ENCODE peak calls at places on chromosomes 3 and 15, in six cellular contexts. H, F, B, Q, C and M are unnamed samples.

GRCh38 chr3:112759681-112760080 is 87.0 kb downstream of the CD200R1L start:
- DNase-seq in H (no peak), F (no peak), B (no peak), Q (no peak), C (no peak), M (no peak)

GRCh38 chr3:71104090-71104489 is 479.4 kb downstream of the FOXP1 start:
- DNase-seq in H (no peak), F (no peak), B (no peak), Q (peak; percentile 71), C (no peak), M (no peak)

GRCh38 chr15:45449878-45450277 is 71.5 kb upstream of the GATM start:
- DNase-seq in H (no peak), F (peak; percentile 85), B (no peak), Q (no peak), C (no peak), M (no peak)

GRCh38 chr3:126287536-126288181 is 69.5 kb downstream of the KLF15 start:
- DNase-seq in H (peak; percentile 64), F (peak; percentile 41), B (peak; percentile 73), Q (peak; percentile 77), C (peak; percentile 62), M (peak; percentile 62)

GRCh38 chr3:19065027-19065426 is 83.3 kb upstream of the KCNH8 start:
- DNase-seq in H (no peak), F (no peak), B (no peak), Q (peak; percentile 13), C (no peak), M (no peak)

GRCh38 chr3:21393684-21394307 is 357.2 kb downstream of the ZNF385D start:
- DNase-seq in H (no peak), F (no peak), B (no peak), Q (no peak), C (no peak), M (no peak)

GRCh38 chr15:89776274-89777072 is at the start of gene MESP2:
- DNase-seq in H (peak; percentile 88), F (peak; percentile 66), B (peak; percentile 84), Q (peak; percentile 89), C (peak; percentile 84), M (peak; percentile 76)

GRCh38 chr15:27480141-27480530 is 509.2 kb downstream of the GABRG3 start:
- DNase-seq in H (no peak), F (no peak), B (no peak), Q (no peak), C (no peak), M (no peak)

GRCh38 chr15:98562361-98562791 is 86.0 kb upstream of the IGF1R start:
- DNase-seq in H (no peak), F (peak; percentile 70), B (no peak), Q (no peak), C (no peak), M (no peak)

GRCh38 chr3:159762981-159763465 is 225.6 kb upstream of the IL12A start:
- DNase-seq in H (peak; percentile 85), F (peak; percentile 37), B (peak; percentile 56), Q (peak; percentile 85), C (peak; percentile 89), M (peak; percentile 82)

GRCh38 chr15:40990789-40991188 is 37.5 kb downstream of the CHAC1 start:
- DNase-seq in H (no peak), F (no peak), B (no peak), Q (no peak), C (no peak), M (no peak)

GRCh38 chr3:71658131-71658530 is 67.1 kb downstream of the EIF4E3 start:
- DNase-seq in H (peak; percentile 80), F (peak; percentile 98), B (peak; percentile 63), Q (peak; percentile 69), C (peak; percentile 82), M (peak; percentile 74)

GRCh38 chr3:182357928-182358327 is 435.4 kb upstream of the ATP11B start:
- DNase-seq in H (no peak), F (no peak), B (no peak), Q (no peak), C (no peak), M (no peak)

GRCh38 chr15:77179541-77179998 is 108.7 kb upstream of the TSPAN3 start:
- DNase-seq in H (no peak), F (no peak), B (no peak), Q (peak; percentile 59), C (no peak), M (no peak)

GRCh38 chr3:103127737-103128136 is 692.9 kb downstream of the ZPLD1 start:
- DNase-seq in H (no peak), F (no peak), B (no peak), Q (no peak), C (no peak), M (no peak)

DNA sequence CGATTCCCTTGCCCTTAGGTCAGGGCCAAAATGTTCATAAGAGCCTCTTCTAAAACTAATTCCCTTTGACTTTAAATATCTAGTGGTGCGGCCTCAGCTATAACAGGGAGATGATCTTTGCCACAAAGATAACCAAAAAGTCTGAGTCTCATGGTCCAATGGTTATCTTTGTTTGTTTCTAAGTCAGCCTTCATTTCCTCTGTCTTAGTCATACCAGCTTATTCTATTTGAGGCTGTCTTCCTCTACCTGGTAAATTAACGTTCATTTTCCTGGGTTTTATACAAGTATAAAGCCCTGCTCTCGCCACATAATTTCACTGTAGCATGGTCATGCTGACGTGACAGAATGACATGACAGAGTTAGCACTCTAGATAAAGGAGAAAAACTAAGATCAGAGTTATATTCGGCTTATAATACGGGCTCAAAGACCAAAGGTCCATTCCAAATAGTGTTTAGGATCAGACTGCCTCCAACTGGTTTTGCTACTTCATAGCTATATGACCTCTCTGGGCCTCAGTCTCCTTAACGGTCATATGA is 18.4 kb downstream of the ZNF860 start:
- DNase-seq in H (no peak), F (no peak), B (no peak), Q (no peak), C (no peak), M (no peak)
- H3K4me1 ChIP-seq in H (no peaks in the 10 kb centered on the region), F (no peaks in the 10 kb centered on the region), B (no peaks in the 10 kb centered on the region), Q (no peaks in the 10 kb centered on the region), C (no peaks in the 10 kb centered on the region), M (no peaks in the 10 kb centered on the region)

GRCh38 chr3:129259612-129260477 is 10.4 kb downstream of the COPG1 start:
- DNase-seq in H (no peak), F (no peak), B (no peak), Q (no peak), C (no peak), M (no peak)
- H3K4me3 ChIP-seq in H (no peak overlapping the region), F (no peak overlapping the region), B (no peak overlapping the region), Q (no peak overlapping the region), C (no peak overlapping the region), M (no peak overlapping the region)

DNA sequence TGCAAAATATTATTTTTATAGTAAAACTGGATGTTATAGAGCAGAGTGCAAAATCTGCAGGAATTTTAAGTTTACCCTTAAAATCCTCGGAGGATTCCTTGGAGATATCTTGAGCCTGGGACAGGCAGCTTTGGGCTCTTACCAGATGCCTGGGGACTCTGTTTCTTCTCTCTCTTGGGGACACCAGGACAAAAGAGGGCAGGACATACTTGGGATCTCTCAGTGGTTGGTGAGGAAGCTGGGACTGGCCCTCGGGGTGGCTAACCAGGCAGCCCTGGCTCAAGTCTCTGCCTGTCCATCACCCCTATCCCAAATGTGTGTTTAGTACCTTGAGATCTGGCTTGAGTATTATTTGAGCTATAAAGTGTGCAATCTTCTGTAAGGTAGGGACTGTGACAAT is 38.6 kb downstream of the TKT start:
- DNase-seq in H (no peak), F (no peak), B (no peak), Q (no peak), C (no peak), M (no peak)
- TF ChIP-seq CTCF in H (no peak), F (no peak), B (no peak), Q (no peak), C (no peak), M (no peak)

GRCh38 chr3:15713364-15713763 is 84.4 kb downstream of the ANKRD28 start:
- DNase-seq in H (no peak), F (no peak), B (no peak), Q (peak; percentile 10), C (no peak), M (no peak)

GRCh38 chr3:15714448-15714847 is 83.3 kb downstream of the ANKRD28 start:
- DNase-seq in H (no peak), F (no peak), B (no peak), Q (no peak), C (no peak), M (no peak)

GRCh38 chr3:15707779-15708178 is 90.0 kb downstream of the ANKRD28 start:
- DNase-seq in H (no peak), F (no peak), B (no peak), Q (no peak), C (no peak), M (no peak)

GRCh38 chr3:15708882-15709677 is 88.7 kb downstream of the ANKRD28 start:
- DNase-seq in H (no peak), F (no peak), B (no peak), Q (peak; percentile 77), C (no peak), M (no peak)

DNA sequence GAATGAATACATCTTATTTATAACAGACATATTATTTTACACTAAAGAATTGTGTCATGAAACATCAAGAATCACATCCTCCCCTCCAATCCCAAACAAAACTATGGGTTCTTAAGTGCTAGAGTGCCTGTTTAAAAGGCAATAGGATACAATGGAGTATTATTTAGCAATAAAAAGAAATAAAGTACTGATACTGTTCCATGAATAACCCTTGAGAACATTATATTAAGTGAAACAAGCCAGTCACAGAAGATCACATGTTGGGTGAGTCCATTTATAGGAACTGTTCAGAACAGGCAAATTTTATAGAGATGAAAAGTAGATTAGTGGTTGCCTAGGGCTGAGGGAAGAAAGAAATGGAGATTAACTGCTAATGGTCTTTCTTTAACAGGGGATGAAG is 86.5 kb downstream of the ANKRD28 start:
- DNase-seq in H (no peak), F (no peak), B (no peak), Q (no peak), C (no peak), M (no peak)
- H3K4me1 ChIP-seq in H (no peaks in the 10 kb centered on the region), F (no peaks in the 10 kb centered on the region), B (no peaks in the 10 kb centered on the region), Q (peaks cover 11% of the 10 kb centered on the region), C (no peaks in the 10 kb centered on the region), M (no peaks in the 10 kb centered on the region)

DNA sequence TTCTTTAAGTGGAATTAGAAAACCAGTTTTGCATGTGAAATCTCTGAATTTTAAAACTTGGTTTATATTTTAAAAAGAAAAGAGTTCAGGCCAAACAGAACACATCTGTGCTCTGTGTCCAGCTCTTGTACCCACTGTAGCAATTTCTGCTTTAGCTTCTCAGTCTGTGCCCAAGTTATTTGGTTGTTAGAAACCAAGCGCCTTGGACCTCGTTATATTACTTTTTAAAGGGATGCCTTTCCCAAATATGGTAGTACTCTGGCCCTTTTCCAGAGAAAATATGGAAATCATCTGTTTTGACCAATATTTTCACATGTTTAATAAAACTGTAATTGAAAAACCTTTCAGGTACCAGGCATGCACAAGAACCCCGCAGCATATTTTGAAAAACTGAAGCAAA is 27.3 kb downstream of the TGFBR2 start:
- DNase-seq in H (no peak), F (no peak), B (no peak), Q (no peak), C (no peak), M (no peak)
- H3K4me3 ChIP-seq in H (no peak overlapping the region), F (no peak overlapping the region), B (no peak overlapping the region), Q (no peak overlapping the region), C (no peak overlapping the region), M (no peak overlapping the region)